ENCODE peak calls at places on chromosome 16, in ten cellular contexts. L is foreskin fibroblast, W is A549, Y is adrenal gland, R is fibroblast of lung, I is fibroblast of mammary gland, T is mucosa of descending colon, Z is OCI-LY7, O is epithelial cell of esophagus, G is GM12865. N is an unnamed sample.

GRCh38 chr16:21272253-21272652 is 5.8 kb downstream of the CRYM start:
- DNase-seq in L (no peak), W (no peak), Y (no peak), R (no peak), I (no peak), T (no peak), Z (no peak), O (no peak), G (no peak), N (no peak)

GRCh38 chr16:29807426-29808218 is 1.3 kb downstream of the MAZ start:
- DNase-seq in L (peak), W (no peak), Y (peak), R (peak), I (peak), T (peak), Z (peak), O (peak), G (peak), N (peak)

GRCh38 chr16:17836868-17837602 is 366.3 kb upstream of the XYLT1 start:
- DNase-seq in L (peak), W (peak), Y (peak), R (peak), I (peak), T (no peak), Z (no peak), O (peak), G (no peak), N (peak)

GRCh38 chr16:68332411-68333121 is 21.7 kb downstream of the PRMT7 start:
- DNase-seq in L (peak), W (no peak), Y (peak), R (peak), I (peak), T (no peak), Z (peak), O (no peak), G (no peak), N (no peak)

GRCh38 chr16:46607529-46607928 is 13.7 kb downstream of the SHCBP1 start:
- DNase-seq in L (peak), W (peak), Y (no peak), R (peak), I (peak), T (no peak), Z (peak), O (peak), G (peak), N (peak)

GRCh38 chr16:35797811-35798210 is 2338.4 kb downstream of the TP53TG3F start:
- DNase-seq in L (no peak), W (no peak), Y (no peak), R (no peak), I (no peak), T (no peak), Z (no peak), O (no peak), G (no peak), N (no peak)

GRCh38 chr16:69865701-69866100 is 85.4 kb upstream of the CLEC18A start:
- DNase-seq in L (peak), W (no peak), Y (no peak), R (peak), I (peak), T (no peak), Z (no peak), O (no peak), G (no peak), N (no peak)

GRCh38 chr16:24553983-24554382 is 14.6 kb downstream of the RBBP6 start:
- DNase-seq in L (no peak), W (no peak), Y (no peak), R (peak), I (no peak), T (no peak), Z (no peak), O (no peak), G (no peak), N (no peak)

GRCh38 chr16:22008215-22009142 is 568 bp downstream of the MOSMO start:
- DNase-seq in L (no peak), W (peak), Y (peak), R (no peak), I (no peak), T (peak), Z (peak), O (no peak), G (no peak), N (no peak)

GRCh38 chr16:20674684-20675487 is 22.6 kb downstream of the ACSM1 start:
- DNase-seq in L (no peak), W (no peak), Y (no peak), R (no peak), I (no peak), T (peak), Z (no peak), O (peak), G (peak), N (no peak)

GRCh38 chr16:77759821-77760220 is 28.5 kb upstream of the VAT1L start:
- DNase-seq in L (no peak), W (no peak), Y (no peak), R (peak), I (peak), T (no peak), Z (no peak), O (no peak), G (no peak), N (no peak)

GRCh38 chr16:648071-648785 is 937 bp upstream of the WDR90 start:
- DNase-seq in L (peak), W (no peak), Y (no peak), R (no peak), I (no peak), T (peak), Z (peak), O (peak), G (peak), N (no peak)

GRCh38 chr16:56193951-56194726 is 2.9 kb downstream of the GNAO1 start:
- DNase-seq in L (peak), W (peak), Y (peak), R (peak), I (peak), T (peak), Z (peak), O (peak), G (peak), N (no peak)

GRCh38 chr16:77794586-77794985 is 6.2 kb downstream of the VAT1L start:
- DNase-seq in L (peak), W (no peak), Y (no peak), R (peak), I (peak), T (no peak), Z (no peak), O (peak), G (no peak), N (peak)

GRCh38 chr16:2492292-2492691 is 17.4 kb downstream of the TBC1D24 start:
- DNase-seq in L (no peak), W (no peak), Y (no peak), R (no peak), I (no peak), T (peak), Z (no peak), O (no peak), G (no peak), N (no peak)

GRCh38 chr16:24966031-24966430 is 49.1 kb downstream of the ARHGAP17 start:
- DNase-seq in L (no peak), W (no peak), Y (no peak), R (no peak), I (no peak), T (no peak), Z (no peak), O (no peak), G (no peak), N (no peak)

GRCh38 chr16:85460983-85461813 is 151.9 kb upstream of the GSE1 start:
- DNase-seq in L (peak), W (peak), Y (peak), R (peak), I (peak), T (no peak), Z (no peak), O (peak), G (no peak), N (no peak)

GRCh38 chr16:48383877-48384304 is 1.3 kb downstream of the SIAH1 start:
- DNase-seq in L (peak), W (no peak), Y (peak), R (no peak), I (no peak), T (no peak), Z (peak), O (peak), G (peak), N (no peak)

GRCh38 chr16:17776888-17777287 is 306.1 kb upstream of the XYLT1 start:
- DNase-seq in L (no peak), W (no peak), Y (no peak), R (no peak), I (peak), T (no peak), Z (no peak), O (no peak), G (no peak), N (no peak)

GRCh38 chr16:5982979-5983378 is 885.4 kb upstream of the EEF2KMT start:
- DNase-seq in L (no peak), W (no peak), Y (no peak), R (no peak), I (no peak), T (no peak), Z (no peak), O (no peak), G (no peak), N (no peak)

GRCh38 chr16:84643180-84643583 is 5.1 kb upstream of the KLHL36 start:
- DNase-seq in L (peak), W (no peak), Y (peak), R (peak), I (peak), T (peak), Z (no peak), O (peak), G (no peak), N (peak)

GRCh38 chr16:57184890-57185445 is 871 bp downstream of the PSME3IP1 start:
- DNase-seq in L (no peak), W (no peak), Y (no peak), R (no peak), I (no peak), T (peak), Z (peak), O (no peak), G (peak), N (no peak)

GRCh38 chr16:75402821-75403475 is 30.4 kb downstream of the CFDP1 start:
- DNase-seq in L (peak), W (peak), Y (no peak), R (peak), I (peak), T (no peak), Z (peak), O (peak), G (peak), N (no peak)

GRCh38 chr16:12215302-12216105 is 239.0 kb downstream of the SNX29 start:
- DNase-seq in L (no peak), W (no peak), Y (no peak), R (no peak), I (no peak), T (no peak), Z (peak), O (no peak), G (no peak), N (no peak)
- TF ChIP-seq CTCF in L (peak), W (no peak), Y (no peak), R (peak), I (peak), T (no peak), Z (peak), O (no peak), G (peak), N (peak)

GRCh38 chr16:81448154-81449131 is 3.8 kb downstream of the CMIP start:
- DNase-seq in L (no peak), W (no peak), Y (peak), R (no peak), I (no peak), T (peak), Z (no peak), O (peak), G (no peak), N (no peak)
- H3K4me3 ChIP-seq in L (no peak), W (peak), Y (no peak), R (no peak), I (no peak), T (no peak), Z (no peak), O (peak), G (no peak), N (no peak)

DNA sequence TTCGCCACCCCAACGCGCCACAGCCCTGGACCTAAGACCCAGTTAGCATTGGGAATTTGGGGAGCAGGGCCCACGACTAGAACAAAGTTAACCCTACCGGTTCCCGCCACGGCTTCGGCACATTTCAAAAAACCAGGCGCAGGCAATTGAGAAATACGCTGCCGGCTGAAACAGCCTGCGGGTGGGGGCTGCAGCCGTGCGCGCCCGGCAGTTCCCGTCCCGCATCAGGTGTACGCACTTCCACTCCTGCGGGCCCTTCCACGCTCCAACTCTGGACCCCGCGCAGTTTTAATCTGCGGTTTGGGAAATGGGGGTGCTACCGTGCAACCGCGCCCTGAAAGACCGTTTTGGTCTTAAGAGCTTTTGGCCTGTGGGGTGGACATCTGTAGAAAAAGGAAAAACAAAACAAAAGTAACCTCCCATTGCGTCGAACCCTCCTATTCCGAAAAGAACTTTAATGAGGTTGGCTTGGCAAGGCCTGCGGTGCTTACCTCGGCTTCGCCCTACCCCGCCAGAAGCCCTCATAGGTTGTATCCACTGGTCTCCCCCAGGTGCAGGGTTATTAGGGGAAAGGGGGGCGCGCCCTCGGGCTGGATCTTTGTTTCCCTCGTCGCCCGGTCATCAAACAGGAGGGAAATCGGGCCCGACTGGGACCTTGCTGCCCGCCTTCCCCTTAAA is 7.1 kb downstream of the IRX5 start:
- DNase-seq in L (peak), W (no peak), Y (no peak), R (no peak), I (no peak), T (no peak), Z (no peak), O (peak), G (no peak), N (no peak)
- TF ChIP-seq CTCF in L (no peak), W (peak), Y (no peak), R (no peak), I (no peak), T (no peak), Z (no peak), O (no peak), G (no peak), N (no peak)

GRCh38 chr16:3949287-3949686 is 68.8 kb upstream of the CREBBP start:
- DNase-seq in L (peak), W (no peak), Y (no peak), R (no peak), I (no peak), T (no peak), Z (no peak), O (no peak), G (no peak), N (no peak)
- H3K4me3 ChIP-seq in L (peak), W (no peak), Y (no peak), R (peak), I (no peak), T (no peak), Z (no peak), O (no peak), G (no peak), N (no peak)

GRCh38 chr16:72945611-72946010 is 102.3 kb downstream of the ZFHX3 start:
- DNase-seq in L (no peak), W (no peak), Y (no peak), R (no peak), I (no peak), T (no peak), Z (no peak), O (no peak), G (no peak), N (no peak)

GRCh38 chr16:72946474-72947194 is 101.3 kb downstream of the ZFHX3 start:
- DNase-seq in L (no peak), W (no peak), Y (peak), R (peak), I (peak), T (no peak), Z (no peak), O (no peak), G (no peak), N (no peak)

GRCh38 chr16:72946063-72946462 is 101.9 kb downstream of the ZFHX3 start:
- DNase-seq in L (no peak), W (no peak), Y (no peak), R (no peak), I (no peak), T (no peak), Z (no peak), O (no peak), G (no peak), N (no peak)

GRCh38 chr16:72948238-72948559 is 99.7 kb downstream of the ZFHX3 start:
- DNase-seq in L (no peak), W (no peak), Y (no peak), R (no peak), I (no peak), T (no peak), Z (no peak), O (no peak), G (no peak), N (no peak)

DNA sequence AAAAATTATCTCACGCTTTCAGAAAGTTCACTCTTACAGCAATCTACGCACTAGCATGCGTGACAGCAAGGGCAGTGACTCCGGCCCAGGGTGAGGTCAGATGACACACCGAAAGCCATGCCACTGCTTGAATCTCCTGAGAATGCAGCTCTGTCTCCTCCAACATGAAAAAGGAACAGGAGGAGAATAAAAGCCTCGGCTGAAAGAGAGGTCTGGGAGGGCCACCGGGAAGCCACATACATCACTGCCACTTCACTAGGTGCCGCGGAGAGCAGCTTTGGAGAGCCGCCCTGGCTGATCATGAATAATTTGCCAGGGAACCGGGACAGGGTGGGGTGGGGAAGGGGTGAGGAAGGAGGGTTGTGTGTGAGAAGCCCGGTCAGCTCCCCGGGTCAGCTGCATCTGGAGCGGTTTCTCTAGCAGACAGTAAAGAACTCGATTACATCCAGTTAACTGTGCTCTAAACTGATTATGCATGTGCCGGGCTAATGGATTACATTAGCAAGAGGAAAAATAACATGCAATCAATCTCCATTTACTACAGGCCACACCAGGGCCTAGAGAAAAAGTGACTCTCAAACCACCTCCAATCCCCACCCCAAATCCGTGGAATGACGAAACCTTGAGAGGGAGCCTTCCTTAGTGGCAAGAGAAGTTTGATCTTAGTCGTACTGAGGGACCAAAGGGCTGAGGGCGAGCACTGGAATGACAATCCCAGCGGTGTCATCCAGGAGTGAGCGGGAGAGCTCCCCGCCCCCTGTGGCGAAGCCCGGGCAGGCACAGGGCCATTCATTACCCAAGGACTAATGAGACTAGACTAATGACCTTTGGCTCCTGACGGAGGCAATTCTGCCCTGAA is 100.3 kb downstream of the ZFHX3 start:
- DNase-seq in L (peak), W (no peak), Y (peak), R (peak), I (no peak), T (no peak), Z (no peak), O (no peak), G (no peak), N (no peak)
- TF ChIP-seq CTCF in L (no peak), W (no peak), Y (peak), R (no peak), I (no peak), T (no peak), Z (no peak), O (no peak), G (no peak), N (no peak)

DNA sequence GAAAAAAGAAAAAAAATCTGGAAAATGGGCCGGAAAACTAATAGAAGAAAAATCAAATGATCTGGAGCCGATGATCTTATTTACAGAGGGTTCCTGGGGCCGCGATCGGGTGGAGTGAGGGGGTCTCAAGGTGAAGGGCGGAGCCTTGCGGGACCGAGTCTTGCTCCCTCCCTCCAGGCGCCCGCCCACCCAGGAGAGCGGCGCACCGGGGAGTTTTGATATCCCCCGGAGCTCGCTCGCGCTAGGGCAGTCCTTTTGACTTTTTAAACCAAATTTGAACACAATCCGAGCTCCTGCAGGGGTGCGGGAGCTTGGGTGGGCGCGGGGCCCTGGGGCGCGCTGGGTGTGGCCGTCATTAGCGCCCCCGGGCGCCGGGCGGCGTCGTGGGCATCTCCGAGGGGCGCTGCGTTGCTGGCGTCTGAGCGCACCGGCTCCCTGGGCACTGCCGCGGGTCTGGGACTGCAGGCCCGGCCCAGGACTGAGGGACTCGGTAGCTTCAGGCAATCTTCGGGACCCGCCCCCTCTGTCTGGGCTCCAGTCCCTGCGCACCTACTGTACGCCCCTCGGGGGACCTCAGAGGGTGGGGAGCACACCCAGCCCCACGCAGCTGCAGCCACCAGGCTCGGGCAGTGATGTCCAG is 10.9 kb downstream of the MAF start:
- DNase-seq in L (no peak), W (no peak), Y (no peak), R (no peak), I (no peak), T (peak), Z (no peak), O (no peak), G (no peak), N (no peak)
- H3K4me3 ChIP-seq in L (peak), W (no peak), Y (no peak), R (peak), I (no peak), T (no peak), Z (no peak), O (no peak), G (no peak), N (no peak)

GRCh38 chr16:88844412-88845118 is 12.2 kb downstream of the GALNS start:
- DNase-seq in L (peak), W (no peak), Y (no peak), R (no peak), I (no peak), T (no peak), Z (no peak), O (peak), G (no peak), N (no peak)
- TF ChIP-seq CTCF in L (no peak), W (no peak), Y (no peak), R (no peak), I (no peak), T (no peak), Z (peak), O (peak), G (no peak), N (no peak)